ENCODE peak calls at places on chromosomes 2 and 18, in four cellular contexts. One of them, this sample, is unnamed.

GRCh38 chr2:113156278-113157107 is 17.3 kb upstream of the PSD4 start:
- DNase-seq in CD8-positive, alpha-beta T cell: no peak
- DNase-seq in cardiac muscle cell: no peak
- DNase-seq in A673: no peak
- DNase-seq in this sample: no peak

GRCh38 chr2:232323328-232323650 is 55.3 kb upstream of the ALPP start:
- DNase-seq in A673: no peak
- DNase-seq in cardiac muscle cell: no peak
- DNase-seq in CD8-positive, alpha-beta T cell: peak
- DNase-seq in this sample: no peak

GRCh38 chr2:208064220-208064951 is 39.1 kb upstream of the PLEKHM3 start:
- DNase-seq in cardiac muscle cell: no peak
- DNase-seq in CD8-positive, alpha-beta T cell: no peak
- DNase-seq in A673: no peak
- DNase-seq in this sample: no peak

GRCh38 chr18:23227729-23228075 is 92.4 kb downstream of the CABLES1 start:
- DNase-seq in A673: peak
- DNase-seq in CD8-positive, alpha-beta T cell: no peak
- DNase-seq in cardiac muscle cell: no peak
- DNase-seq in this sample: no peak

GRCh38 chr18:55262021-55262560 is 302.8 kb upstream of the CCDC68 start:
- DNase-seq in CD8-positive, alpha-beta T cell: no peak
- DNase-seq in cardiac muscle cell: no peak
- DNase-seq in A673: no peak
- DNase-seq in this sample: no peak

GRCh38 chr2:64990823-64991222 is 1.6 kb downstream of the SLC1A4 start:
- DNase-seq in A673: no peak
- DNase-seq in CD8-positive, alpha-beta T cell: no peak
- DNase-seq in cardiac muscle cell: no peak
- DNase-seq in this sample: no peak

GRCh38 chr18:25409971-25410370 is 58.0 kb upstream of the ZNF521 start:
- DNase-seq in cardiac muscle cell: no peak
- DNase-seq in A673: no peak
- DNase-seq in CD8-positive, alpha-beta T cell: no peak
- DNase-seq in this sample: no peak

GRCh38 chr18:2104620-2105462 is 466.5 kb downstream of the METTL4 start:
- DNase-seq in cardiac muscle cell: peak
- DNase-seq in A673: peak
- DNase-seq in CD8-positive, alpha-beta T cell: peak
- DNase-seq in this sample: no peak

GRCh38 chr2:27071990-27072830 is 756 bp upstream of the OST4 start:
- DNase-seq in A673: peak
- DNase-seq in CD8-positive, alpha-beta T cell: no peak
- DNase-seq in cardiac muscle cell: peak
- DNase-seq in this sample: peak

GRCh38 chr2:174012347-174013309 is 47.5 kb upstream of the SP3 start:
- DNase-seq in A673: no peak
- DNase-seq in CD8-positive, alpha-beta T cell: peak
- DNase-seq in cardiac muscle cell: no peak
- DNase-seq in this sample: peak

GRCh38 chr2:36555789-36556188 is 42.2 kb downstream of the FEZ2 start:
- DNase-seq in A673: no peak
- DNase-seq in CD8-positive, alpha-beta T cell: no peak
- DNase-seq in cardiac muscle cell: no peak
- DNase-seq in this sample: no peak

GRCh38 chr2:128736689-128737545 is 418.2 kb upstream of the HS6ST1 start:
- DNase-seq in CD8-positive, alpha-beta T cell: peak
- DNase-seq in A673: peak
- DNase-seq in cardiac muscle cell: peak
- DNase-seq in this sample: peak

GRCh38 chr2:100365434-100365833 is 43.1 kb upstream of the LONRF2 start:
- DNase-seq in CD8-positive, alpha-beta T cell: no peak
- DNase-seq in cardiac muscle cell: no peak
- DNase-seq in A673: peak
- DNase-seq in this sample: no peak

GRCh38 chr2:45237128-45237527 is 227.9 kb upstream of the SIX2 start:
- DNase-seq in A673: peak
- DNase-seq in cardiac muscle cell: no peak
- DNase-seq in CD8-positive, alpha-beta T cell: no peak
- DNase-seq in this sample: no peak

GRCh38 chr2:69087211-69087911 is 74.4 kb downstream of the ANTXR1 start:
- DNase-seq in CD8-positive, alpha-beta T cell: no peak
- DNase-seq in cardiac muscle cell: no peak
- DNase-seq in A673: no peak
- DNase-seq in this sample: no peak

GRCh38 chr2:135904590-135904989 is 28.3 kb upstream of the MCM6 start:
- DNase-seq in CD8-positive, alpha-beta T cell: no peak
- DNase-seq in A673: no peak
- DNase-seq in cardiac muscle cell: no peak
- DNase-seq in this sample: no peak

GRCh38 chr18:31679806-31680793 is 4.3 kb downstream of the B4GALT6 start:
- DNase-seq in cardiac muscle cell: no peak
- DNase-seq in CD8-positive, alpha-beta T cell: no peak
- DNase-seq in A673: no peak
- DNase-seq in this sample: no peak

GRCh38 chr2:45119855-45120254 is 110.6 kb upstream of the SIX2 start:
- DNase-seq in CD8-positive, alpha-beta T cell: no peak
- DNase-seq in A673: no peak
- DNase-seq in cardiac muscle cell: no peak
- DNase-seq in this sample: no peak

GRCh38 chr2:30661173-30662107 is 145.8 kb downstream of the CAPN13 start:
- DNase-seq in CD8-positive, alpha-beta T cell: peak
- DNase-seq in A673: no peak
- DNase-seq in cardiac muscle cell: no peak
- DNase-seq in this sample: no peak

GRCh38 chr2:97774425-97774824 is 61.0 kb downstream of the ZAP70 start:
- DNase-seq in A673: peak
- DNase-seq in cardiac muscle cell: peak
- DNase-seq in CD8-positive, alpha-beta T cell: no peak
- DNase-seq in this sample: no peak

GRCh38 chr2:20191714-20192569 is 33.0 kb downstream of the SDC1 start:
- DNase-seq in CD8-positive, alpha-beta T cell: no peak
- DNase-seq in A673: no peak
- DNase-seq in cardiac muscle cell: no peak
- DNase-seq in this sample: no peak

GRCh38 chr2:219497495-219498279 is 1.0 kb upstream of the GMPPA start:
- DNase-seq in cardiac muscle cell: peak
- DNase-seq in A673: no peak
- DNase-seq in CD8-positive, alpha-beta T cell: peak
- DNase-seq in this sample: peak

GRCh38 chr2:174023591-174024523 is 58.7 kb upstream of the SP3 start:
- DNase-seq in cardiac muscle cell: peak
- DNase-seq in CD8-positive, alpha-beta T cell: no peak
- DNase-seq in A673: no peak
- DNase-seq in this sample: no peak

GRCh38 chr2:196331143-196331542 is 159.8 kb upstream of the STK17B start:
- DNase-seq in A673: peak
- DNase-seq in CD8-positive, alpha-beta T cell: no peak
- DNase-seq in cardiac muscle cell: no peak
- DNase-seq in this sample: no peak

GRCh38 chr2:235432741-235433520 is 60.9 kb upstream of the AGAP1 start:
- DNase-seq in cardiac muscle cell: no peak
- DNase-seq in CD8-positive, alpha-beta T cell: no peak
- DNase-seq in A673: no peak
- DNase-seq in this sample: no peak

GRCh38 chr2:59622599-59623308 is 930.7 kb downstream of the BCL11A start:
- DNase-seq in cardiac muscle cell: no peak
- DNase-seq in CD8-positive, alpha-beta T cell: no peak
- DNase-seq in A673: no peak
- DNase-seq in this sample: no peak

GRCh38 chr2:4221434-4221833 is 518.1 kb downstream of the DCDC2C start:
- DNase-seq in A673: no peak
- DNase-seq in cardiac muscle cell: no peak
- DNase-seq in CD8-positive, alpha-beta T cell: no peak
- DNase-seq in this sample: no peak

GRCh38 chr2:65349863-65350262 is 82.5 kb downstream of the SPRED2 start:
- DNase-seq in A673: peak
- DNase-seq in cardiac muscle cell: peak
- DNase-seq in CD8-positive, alpha-beta T cell: no peak
- DNase-seq in this sample: peak

DNA sequence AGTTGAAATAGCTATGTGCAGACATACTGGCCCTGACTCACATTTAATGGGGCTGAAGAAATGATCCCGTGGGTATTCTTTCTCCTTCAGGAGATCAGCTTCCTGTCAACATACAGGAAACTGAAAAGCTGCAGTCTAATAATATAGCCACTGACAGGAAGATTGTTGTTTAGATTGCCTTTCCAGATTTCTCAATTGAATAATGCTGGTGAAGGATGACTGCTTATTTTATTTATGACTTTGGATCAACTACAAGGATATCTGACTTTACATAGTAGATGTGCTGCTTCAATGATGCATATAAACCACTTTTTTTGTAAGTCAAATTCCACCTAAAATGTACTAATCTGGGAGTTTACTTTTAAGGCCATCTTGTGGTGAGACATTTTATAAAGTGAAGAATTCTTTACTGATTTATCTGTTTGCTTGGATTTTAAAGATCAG is 93.4 kb upstream of the MAP4K3 start:
- DNase-seq in CD8-positive, alpha-beta T cell: no peak
- DNase-seq in cardiac muscle cell: no peak
- DNase-seq in A673: peak
- DNase-seq in this sample: no peak
- H3K27ac ChIP-seq in CD8-positive, alpha-beta T cell: no peak
- H3K27ac ChIP-seq in cardiac muscle cell: no peak
- H3K27ac ChIP-seq in A673: peak
- H3K27ac ChIP-seq in this sample: no peak

GRCh38 chr2:46943881-46944798 is 28.5 kb upstream of the MCFD2 start:
- DNase-seq in CD8-positive, alpha-beta T cell: peak
- DNase-seq in cardiac muscle cell: no peak
- DNase-seq in A673: no peak
- DNase-seq in this sample: no peak
- H3K27ac ChIP-seq in CD8-positive, alpha-beta T cell: peak
- H3K27ac ChIP-seq in cardiac muscle cell: no peak
- H3K27ac ChIP-seq in A673: no peak
- H3K27ac ChIP-seq in this sample: peak

DNA sequence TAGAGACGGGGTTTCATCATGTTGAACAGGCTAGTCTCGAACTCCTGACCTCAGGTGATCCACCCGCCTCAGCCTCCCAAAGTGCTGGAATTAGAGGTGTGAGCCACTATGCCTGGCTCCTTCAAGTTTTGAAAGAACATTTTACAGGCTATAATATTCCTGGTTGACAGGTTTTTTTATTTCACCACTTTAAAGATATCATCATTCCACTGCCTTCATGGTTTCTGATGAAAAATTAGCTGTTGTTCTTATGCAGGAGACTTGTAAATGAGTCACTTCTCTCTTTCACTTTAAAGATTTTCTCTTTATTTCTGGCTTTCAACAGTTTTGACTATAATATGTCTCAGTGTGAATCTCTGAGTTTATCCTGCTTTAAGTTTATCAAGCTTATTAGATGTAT is 7.9 kb upstream of the ARPC2 start:
- DNase-seq in cardiac muscle cell: no peak
- DNase-seq in CD8-positive, alpha-beta T cell: no peak
- DNase-seq in A673: no peak
- DNase-seq in this sample: no peak
- H3K27ac ChIP-seq in cardiac muscle cell: no peak
- H3K27ac ChIP-seq in CD8-positive, alpha-beta T cell: no peak
- H3K27ac ChIP-seq in A673: no peak
- H3K27ac ChIP-seq in this sample: no peak

DNA sequence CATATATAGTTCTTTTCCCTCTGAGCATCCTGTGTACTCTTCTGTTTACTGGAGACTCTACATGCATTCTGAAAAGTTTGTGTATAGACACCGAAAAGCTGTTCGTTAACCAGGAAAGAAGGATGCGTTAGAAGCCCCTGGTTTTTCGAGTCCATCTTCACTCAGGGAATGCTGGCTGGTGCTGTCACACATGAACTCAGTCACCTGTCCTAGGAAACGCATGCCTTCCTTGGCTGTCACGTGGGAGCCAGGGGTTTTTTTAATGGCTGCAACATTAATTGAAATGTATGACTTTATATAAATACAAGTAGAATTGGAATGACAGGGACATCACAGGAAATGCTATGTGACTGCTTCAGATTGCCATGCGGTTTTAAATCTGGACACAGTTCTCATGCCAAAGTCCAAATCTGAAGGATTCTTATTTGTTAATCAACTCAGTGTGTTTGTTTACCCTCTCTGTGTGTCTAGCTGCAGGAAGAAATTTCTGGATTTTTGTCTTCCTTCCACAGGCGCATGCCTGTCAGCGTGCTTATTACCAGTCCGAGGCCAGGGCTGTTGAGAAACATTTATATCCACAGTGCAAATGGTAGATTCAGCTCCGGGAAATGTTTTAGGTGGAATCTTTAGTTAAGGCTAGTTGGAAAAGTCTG is 2.6 kb downstream of the RAMP1 start:
- DNase-seq in cardiac muscle cell: no peak
- DNase-seq in CD8-positive, alpha-beta T cell: no peak
- DNase-seq in A673: no peak
- DNase-seq in this sample: no peak
- H3K27ac ChIP-seq in cardiac muscle cell: no peak
- H3K27ac ChIP-seq in CD8-positive, alpha-beta T cell: no peak
- H3K27ac ChIP-seq in A673: no peak
- H3K27ac ChIP-seq in this sample: no peak

GRCh38 chr2:203737360-203737759 is 30.9 kb downstream of the CD28 start:
- DNase-seq in A673: no peak
- DNase-seq in cardiac muscle cell: no peak
- DNase-seq in CD8-positive, alpha-beta T cell: no peak
- DNase-seq in this sample: no peak
- H3K27ac ChIP-seq in A673: no peak
- H3K27ac ChIP-seq in cardiac muscle cell: no peak
- H3K27ac ChIP-seq in CD8-positive, alpha-beta T cell: no peak
- H3K27ac ChIP-seq in this sample: no peak

GRCh38 chr2:159013103-159013502 is 44.7 kb downstream of the TANC1 start:
- DNase-seq in A673: no peak
- DNase-seq in cardiac muscle cell: no peak
- DNase-seq in CD8-positive, alpha-beta T cell: no peak
- DNase-seq in this sample: no peak
- H3K27ac ChIP-seq in A673: no peak
- H3K27ac ChIP-seq in cardiac muscle cell: no peak
- H3K27ac ChIP-seq in CD8-positive, alpha-beta T cell: no peak
- H3K27ac ChIP-seq in this sample: no peak

GRCh38 chr2:190862591-190862991 is 18.0 kb upstream of the GLS start:
- DNase-seq in cardiac muscle cell: no peak
- DNase-seq in A673: no peak
- DNase-seq in CD8-positive, alpha-beta T cell: no peak
- DNase-seq in this sample: no peak
- H3K27ac ChIP-seq in cardiac muscle cell: no peak
- H3K27ac ChIP-seq in A673: no peak
- H3K27ac ChIP-seq in CD8-positive, alpha-beta T cell: no peak
- H3K27ac ChIP-seq in this sample: no peak

This sample was measured in substantia nigra.